ENCODE peak calls at places on chromosomes 5 and 9, in five cellular contexts. E, D, U, F and N are unnamed samples.

GRCh38 chr9:100911273-100911672 is 117.3 kb upstream of the PLPPR1 start:
- DNase-seq in F (no peak), U (no peak), E (no peak), D (no peak), N (no peak)

GRCh38 chr5:109053995-109054417 is 306.3 kb downstream of the FER start:
- DNase-seq in U (no peak), E (no peak), F (no peak), D (no peak), N (peak; percentile 68)

GRCh38 chr5:142275496-142275895 is 49.3 kb downstream of the SPRY4 start:
- DNase-seq in D (no peak), E (peak; percentile 98), F (no peak), U (no peak), N (no peak)

GRCh38 chr5:133552925-133553525 is 59.3 kb downstream of the FSTL4 start:
- DNase-seq in U (peak; percentile 73), E (peak; percentile 47), F (peak; percentile 61), D (peak; percentile 62), N (no peak)

GRCh38 chr5:153425914-153426313 is 64.6 kb upstream of the GRIA1 start:
- DNase-seq in U (peak; percentile 16), F (peak; percentile 12), D (no peak), E (peak; percentile 11), N (no peak)

GRCh38 chr5:79070002-79070567 is 518 bp downstream of the BHMT2 start:
- DNase-seq in U (peak; percentile 36), E (no peak), D (peak; percentile 62), F (no peak), N (no peak)

GRCh38 chr5:107129051-107129450 is 541.7 kb downstream of the EFNA5 start:
- DNase-seq in E (no peak), U (no peak), D (no peak), F (no peak), N (no peak)

GRCh38 chr5:126814721-126815404 is 37.9 kb downstream of the LMNB1 start:
- DNase-seq in F (peak; percentile 13), D (no peak), U (no peak), E (no peak), N (no peak)

GRCh38 chr5:123001801-123002200 is 34.7 kb downstream of the PPIC start:
- DNase-seq in E (no peak), F (no peak), U (no peak), D (no peak), N (no peak)

GRCh38 chr9:126147620-126148522 is 178.8 kb upstream of the MVB12B start:
- DNase-seq in U (no peak), E (no peak), D (no peak), F (no peak), N (no peak)

GRCh38 chr5:134236208-134236761 is 10.4 kb upstream of the PPP2CA start:
- DNase-seq in E (no peak), U (no peak), D (no peak), F (no peak), N (no peak)

DNA sequence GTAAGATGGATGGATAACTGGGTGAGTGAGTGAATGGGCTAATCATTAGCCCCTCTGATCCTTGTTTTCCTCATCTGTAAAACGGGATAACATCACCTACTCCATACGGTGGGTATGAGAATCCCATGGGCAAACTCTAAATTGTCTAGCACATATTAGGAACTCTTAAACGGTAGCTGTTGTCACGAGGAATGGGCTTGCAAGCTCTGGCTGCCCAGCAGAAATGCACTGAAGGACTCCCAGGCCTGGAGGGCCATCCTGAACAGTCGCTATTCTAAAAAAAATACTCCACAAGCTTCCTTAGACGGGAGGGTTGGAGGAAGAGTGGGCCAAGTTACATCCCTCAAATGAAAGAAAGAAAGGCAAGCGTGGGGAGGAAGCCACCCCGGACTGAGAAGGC is 711 bp upstream of the POU4F3 start:
- DNase-seq in U (no peak), F (no peak), E (no peak), D (no peak), N (no peak)
- H3K4me3 ChIP-seq in U (peak overlapping the region; percentile 40), F (peak overlapping the region; percentile 40), E (no peak overlapping the region), D (no peak overlapping the region), N (no peak overlapping the region)

DNA sequence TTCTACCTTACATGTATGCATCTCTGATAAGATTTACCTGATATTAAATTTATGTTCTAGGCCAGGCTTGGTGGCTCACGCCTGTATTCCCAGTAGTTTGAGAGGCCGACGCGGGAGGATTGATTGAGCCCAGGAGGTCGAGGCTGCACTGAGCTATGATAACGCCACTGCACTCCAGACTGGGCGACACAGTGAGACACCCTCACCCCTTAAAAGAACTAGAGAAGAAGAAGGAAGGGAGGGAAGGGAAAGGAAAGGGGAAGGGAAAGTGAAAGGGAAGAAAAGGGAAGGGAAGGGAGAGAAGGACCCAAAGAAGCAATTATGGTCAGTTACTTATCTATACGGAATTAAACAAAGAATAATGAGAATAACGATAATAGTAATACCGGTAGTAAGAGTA is 1.2 kb upstream of the RFK start:
- DNase-seq in F (no peak), U (no peak), E (no peak), D (no peak), N (no peak)
- H3K4me3 ChIP-seq in F (peak overlapping the region; percentile 87), U (no peak overlapping the region), E (peak overlapping the region; percentile 93), D (peak overlapping the region; percentile 97), N (peak overlapping the region; percentile 89)

GRCh38 chr9:129612123-129612522 is 8.8 kb downstream of the C9orf50 start:
- DNase-seq in U (peak; percentile 58), E (no peak), D (no peak), F (no peak), N (no peak)

GRCh38 chr9:129610473-129611301 is 10.2 kb downstream of the C9orf50 start:
- DNase-seq in U (peak; percentile 95), F (peak; percentile 74), E (peak; percentile 37), D (peak; percentile 80), N (no peak)

GRCh38 chr9:129612815-129613519 is 7.9 kb downstream of the C9orf50 start:
- DNase-seq in D (no peak), E (no peak), F (no peak), U (peak; percentile 47), N (no peak)

GRCh38 chr9:129610193-129610472 is 10.8 kb downstream of the C9orf50 start:
- DNase-seq in U (no peak), E (no peak), F (no peak), D (no peak), N (no peak)

DNA sequence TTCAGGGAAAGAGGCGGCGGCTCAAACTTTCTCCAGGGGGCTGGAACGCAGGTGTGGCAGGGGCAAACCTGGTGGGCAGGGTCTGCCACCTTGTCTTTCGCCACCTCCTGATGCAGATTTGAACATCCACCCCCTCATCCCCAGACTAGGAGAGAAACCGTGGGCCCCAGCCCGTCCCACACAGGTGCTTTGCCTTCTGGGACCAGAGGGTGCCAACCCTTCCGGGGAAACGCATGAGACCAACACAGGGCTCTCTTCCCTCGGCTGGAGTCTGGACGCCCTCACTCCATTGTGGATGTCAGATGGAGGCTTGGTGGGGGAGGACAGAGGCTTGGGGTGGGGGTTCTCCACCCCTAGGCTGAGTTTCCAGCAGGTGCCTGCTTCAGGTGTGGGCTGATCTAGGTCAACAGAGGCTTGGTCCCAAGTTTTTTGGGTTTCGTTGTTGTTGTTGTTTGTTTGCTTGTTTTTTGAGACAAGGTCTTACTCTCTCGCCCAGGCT is 9.6 kb downstream of the C9orf50 start:
- DNase-seq in F (no peak), D (no peak), E (no peak), U (no peak), N (no peak)
- H3K4me3 ChIP-seq in F (no peak overlapping the region), D (no peak overlapping the region), E (no peak overlapping the region), U (no peak overlapping the region), N (peak overlapping the region; percentile 51)

DNA sequence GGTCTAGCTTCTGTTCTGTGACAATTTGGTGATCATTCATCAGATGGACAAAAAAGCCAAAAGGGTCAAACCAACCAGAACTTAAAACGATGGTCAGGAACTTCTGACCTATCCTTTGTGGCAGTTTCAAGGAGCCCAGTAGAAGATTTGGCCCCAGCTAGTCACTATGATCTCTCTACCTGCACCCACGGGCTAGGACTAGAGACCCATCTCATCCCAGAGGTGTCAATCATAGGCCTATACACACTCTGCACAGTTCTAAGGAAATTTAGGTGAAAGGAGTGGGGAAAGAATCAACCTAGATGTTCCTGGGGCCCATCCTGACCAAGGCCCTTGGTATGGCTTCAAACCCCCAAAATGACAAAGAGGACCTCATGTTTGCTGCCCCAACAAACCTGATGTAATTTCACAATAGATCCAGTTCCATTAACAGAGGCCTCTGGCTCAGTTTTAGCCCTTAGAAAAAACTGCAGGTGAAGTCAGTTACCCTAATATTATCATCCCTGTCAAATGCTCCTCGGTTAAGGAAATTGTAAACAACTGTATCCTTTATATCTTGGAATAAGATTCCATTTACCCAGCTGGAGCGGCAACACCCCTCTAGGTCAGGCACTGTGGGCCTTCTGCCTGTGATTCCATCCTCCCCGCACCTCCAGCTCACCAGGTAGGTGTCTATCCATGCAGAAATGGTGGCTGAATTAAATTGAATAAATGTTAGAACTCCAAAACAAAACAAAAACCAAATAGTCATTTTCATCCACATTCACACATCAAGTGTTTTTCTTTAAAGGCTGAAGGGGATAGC is 138.7 kb downstream of the ENC1 start:
- DNase-seq in U (no peak), F (no peak), D (no peak), E (no peak), N (no peak)
- H3K4me3 ChIP-seq in U (no peak overlapping the region), F (no peak overlapping the region), D (no peak overlapping the region), E (no peak overlapping the region), N (no peak overlapping the region)

DNA sequence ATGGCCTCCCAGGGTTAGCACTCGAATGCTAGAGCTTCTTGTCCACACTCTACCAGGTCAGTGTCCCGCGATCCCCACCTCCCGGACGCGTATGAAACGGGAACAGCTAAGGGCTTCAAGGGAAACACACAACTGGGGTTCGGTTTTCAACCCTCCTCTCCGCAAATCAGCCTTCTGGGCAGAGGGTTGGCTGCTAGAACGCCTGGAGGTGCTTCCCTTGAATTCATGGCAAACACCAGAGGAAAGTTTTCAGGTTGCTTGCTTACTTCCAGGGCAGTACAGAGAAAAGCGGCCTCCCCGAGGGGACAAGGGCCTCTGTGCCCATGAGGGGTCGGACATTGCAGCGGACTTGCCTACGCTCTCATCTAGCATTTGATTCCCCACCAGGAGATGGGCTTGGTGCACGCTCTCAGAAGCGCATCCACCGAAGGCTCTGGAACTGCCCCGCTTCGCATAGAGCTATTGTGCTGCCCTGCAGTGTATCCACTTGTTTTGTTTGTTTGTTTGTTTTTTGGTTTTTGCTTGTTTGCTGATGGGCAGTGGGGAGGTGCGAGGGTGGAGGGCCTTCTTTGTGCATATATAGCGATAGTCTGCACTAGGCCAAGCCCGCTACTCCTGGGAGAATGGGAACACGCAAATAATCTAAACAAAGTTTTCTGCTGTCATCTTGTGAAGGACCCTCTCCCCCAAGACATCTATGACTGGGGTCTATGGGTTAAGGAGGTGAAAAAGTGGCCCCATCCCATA is 1.3 kb upstream of the DMRT3 start:
- DNase-seq in D (no peak), U (peak; percentile 49), E (no peak), F (no peak), N (no peak)
- H3K4me3 ChIP-seq in D (no peak overlapping the region), U (no peak overlapping the region), E (no peak overlapping the region), F (no peak overlapping the region), N (no peak overlapping the region)

GRCh38 chr5:131206772-131207171 is 36.0 kb downstream of the LYRM7 start:
- DNase-seq in D (no peak), U (no peak), F (no peak), E (no peak), N (no peak)

GRCh38 chr5:131209506-131210191 is 38.9 kb downstream of the LYRM7 start:
- DNase-seq in D (no peak), F (no peak), E (no peak), U (no peak), N (no peak)

GRCh38 chr5:131206061-131206460 is 35.3 kb downstream of the LYRM7 start:
- DNase-seq in D (no peak), F (no peak), E (no peak), U (no peak), N (no peak)

GRCh38 chr5:131211669-131212068 is 40.9 kb downstream of the LYRM7 start:
- DNase-seq in F (no peak), E (no peak), U (no peak), D (no peak), N (no peak)

DNA sequence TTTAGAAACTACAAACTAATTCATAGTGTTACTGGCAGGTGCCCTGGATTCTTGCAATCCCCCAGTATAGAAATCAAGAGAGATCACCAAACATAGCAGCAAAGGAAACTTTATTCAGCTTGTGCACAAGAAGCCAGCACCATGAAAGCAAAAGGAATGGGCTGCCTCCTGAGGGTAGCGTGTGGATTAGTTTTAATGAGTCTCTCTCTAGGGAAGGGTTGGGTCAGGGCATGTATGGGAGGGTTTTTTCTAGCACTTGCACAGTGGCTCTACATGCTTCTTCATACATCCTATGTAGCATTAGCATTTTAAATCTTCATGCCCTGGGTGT is 38.4 kb downstream of the LYRM7 start:
- DNase-seq in U (no peak), E (no peak), F (no peak), D (no peak), N (no peak)
- H3K4me3 ChIP-seq in U (no peak overlapping the region), E (no peak overlapping the region), F (no peak overlapping the region), D (no peak overlapping the region), N (no peak overlapping the region)